ENCODE peak calls at places on chromosomes 6 and 20, in seven cellular contexts. P is GM23248, B is GM23338, E is PC-3, F is HCT116, S is PC-9, V is MM.1S. O is an unnamed sample. For H3K9me2, the result is how much of the 10 kb centered on the place peaks cover.

GRCh38 chr20:17442588-17442987 is 88.6 kb downstream of the BFSP1 start:
- DNase-seq in P (no peak), B (peak), E (peak), F (peak), S (no peak), V (no peak), O (no peak)

GRCh38 chr6:19557191-19557590 is 280.0 kb upstream of the ID4 start:
- DNase-seq in P (no peak), B (no peak), E (no peak), F (no peak), S (no peak), V (no peak), O (no peak)

GRCh38 chr6:90131091-90131490 is 165.6 kb downstream of the BACH2 start:
- DNase-seq in P (peak), B (no peak), E (no peak), F (no peak), S (no peak), V (no peak), O (no peak)

GRCh38 chr20:46077642-46078305 is 12.0 kb downstream of the NCOA5 start:
- DNase-seq in P (no peak), B (no peak), E (no peak), F (no peak), S (no peak), V (peak), O (no peak)

GRCh38 chr20:51385941-51386530 is 156.5 kb downstream of the NFATC2 start:
- DNase-seq in P (peak), B (peak), E (peak), F (peak), S (no peak), V (no peak), O (no peak)

GRCh38 chr6:77561768-77562314 is 91.0 kb upstream of the MEI4 start:
- DNase-seq in P (no peak), B (no peak), E (no peak), F (no peak), S (no peak), V (no peak), O (no peak)

GRCh38 chr20:46154796-46155195 is 36.7 kb downstream of the CD40 start:
- DNase-seq in P (no peak), B (no peak), E (no peak), F (no peak), S (no peak), V (no peak), O (no peak)

GRCh38 chr6:82362868-82363267 is 749 bp upstream of the TPBG start:
- DNase-seq in P (peak), B (peak), E (peak), F (no peak), S (no peak), V (no peak), O (peak)

GRCh38 chr6:42088101-42088591 is 37.8 kb downstream of the TAF8 start:
- DNase-seq in P (no peak), B (peak), E (peak), F (no peak), S (peak), V (no peak), O (no peak)

GRCh38 chr20:63009988-63010769 is 3.4 kb upstream of the BHLHE23 start:
- DNase-seq in P (no peak), B (no peak), E (no peak), F (no peak), S (no peak), V (peak), O (no peak)
- TF ChIP-seq EZH2 in P (no peak), B (no peak), E (no peak), F (no peak), S (no peak), V (no peak), O (no peak)

GRCh38 chr20:2396241-2396814 is 15.6 kb downstream of the TGM6 start:
- DNase-seq in P (no peak), B (no peak), E (no peak), F (no peak), S (no peak), V (no peak), O (no peak)
- H3K9me2 ChIP-seq in P (under half), B (under half), E (under half), F (under half), S (under half), V (under half), O (under half)

GRCh38 chr6:50850223-50850751 is 31.6 kb downstream of the TFAP2B start:
- DNase-seq in P (no peak), B (peak), E (peak), F (no peak), S (no peak), V (no peak), O (peak)
- TF ChIP-seq EZH2 in P (no peak), B (peak), E (no peak), F (no peak), S (no peak), V (no peak), O (no peak)

GRCh38 chr6:29294499-29294914 is 7.0 kb upstream of the OR14J1 start:
- DNase-seq in P (no peak), B (peak), E (no peak), F (no peak), S (no peak), V (no peak), O (no peak)
- H3K9me2 ChIP-seq in P (under half), B (under half), E (under half), F (under half), S (under half), V (under half), O (under half)

GRCh38 chr6:33161354-33162320 is 30.6 kb downstream of the COL11A2 start:
- DNase-seq in P (peak), B (peak), E (peak), F (peak), S (no peak), V (peak), O (peak)
- TF ChIP-seq EZH2 in P (no peak), B (no peak), E (no peak), F (no peak), S (no peak), V (no peak), O (no peak)

DNA sequence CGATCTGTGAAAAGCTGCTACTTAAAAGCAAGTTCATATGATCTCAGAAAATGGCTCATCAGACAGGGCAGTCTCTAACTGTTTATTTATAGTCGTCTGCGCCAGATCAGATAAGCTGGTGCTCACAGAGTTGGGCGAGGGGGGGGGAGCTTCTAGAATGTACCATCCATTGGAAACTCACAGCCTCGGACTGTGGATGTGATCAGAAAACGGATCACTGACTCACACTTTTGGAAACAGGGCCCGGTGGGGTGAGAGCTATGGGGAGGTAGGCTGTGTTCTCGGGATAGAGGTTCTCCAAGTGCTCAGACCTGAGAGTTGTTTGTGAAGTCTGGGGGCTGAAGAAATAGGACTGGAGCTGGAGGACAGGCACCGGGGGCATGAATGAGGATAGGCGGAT is 35.5 kb upstream of the APCDD1L start:
- DNase-seq in P (peak), B (no peak), E (no peak), F (no peak), S (peak), V (no peak), O (peak)
- H3K9me2 ChIP-seq in P (under half), B (under half), E (under half), F (under half), S (under half), V (under half), O (under half)

GRCh38 chr6:38990475-38990874 is 58.1 kb upstream of the GLP1R start:
- DNase-seq in P (no peak), B (peak), E (no peak), F (no peak), S (no peak), V (no peak), O (no peak)
- TF ChIP-seq EZH2 in P (no peak), B (no peak), E (no peak), F (no peak), S (no peak), V (no peak), O (no peak)

GRCh38 chr6:110233769-110234374 is 53.6 kb downstream of the CDC40 start:
- DNase-seq in P (peak), B (no peak), E (no peak), F (no peak), S (no peak), V (peak), O (no peak)

DNA sequence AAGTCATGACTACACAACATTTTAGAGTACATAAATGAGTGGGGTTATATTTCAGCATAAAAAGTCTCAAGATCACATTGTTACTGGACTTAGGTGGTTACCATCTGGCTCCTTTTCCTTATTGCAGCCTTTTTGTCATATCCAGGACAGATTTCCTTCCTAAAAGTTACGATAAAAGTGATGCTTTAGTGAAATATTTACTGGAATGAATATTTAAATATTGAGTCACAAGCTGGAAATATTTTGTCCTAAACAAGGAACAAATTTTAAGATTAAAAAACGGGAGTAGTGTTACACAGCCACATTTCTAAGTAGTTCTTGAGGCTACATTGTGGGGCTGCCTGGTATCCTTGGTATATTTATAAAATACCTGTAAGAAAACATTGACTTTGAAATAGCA is 52.2 kb downstream of the CDC40 start:
- DNase-seq in P (peak), B (no peak), E (no peak), F (no peak), S (no peak), V (no peak), O (no peak)
- H3K9me2 ChIP-seq in P (under half), B (under half), E (under half), F (under half), S (under half), V (under half), O (under half)

O was measured in hepatocyte.